ENCODE peak calls at places on chromosomes 16 and 17, in five cellular contexts. V is tibial nerve, R is left lung, G is lower lobe of right lung, E is heart left ventricle. Z is an unnamed sample. For H3K36me3, the result is how much of the 10 kb centered on the place peaks cover.

GRCh38 chr16:55543470-55543869 is 23.0 kb upstream of the CAPNS2 start:
- DNase-seq in R (no peak), E (no peak), V (no peak), G (no peak), Z (no peak)

GRCh38 chr17:14205992-14206461 is 30.6 kb downstream of the CDRT15 start:
- DNase-seq in V (no peak), E (peak), G (peak), R (peak), Z (peak)

GRCh38 chr16:56341656-56342397 is 83.5 kb downstream of the AMFR start:
- DNase-seq in G (no peak), R (no peak), E (no peak), V (no peak), Z (no peak)

GRCh38 chr16:81259916-81260315 is 21.4 kb downstream of the BCO1 start:
- DNase-seq in E (no peak), G (no peak), V (no peak), R (no peak), Z (no peak)

GRCh38 chr16:50833929-50834328 is 92.0 kb downstream of the CYLD start:
- DNase-seq in E (no peak), G (no peak), V (no peak), R (no peak), Z (no peak)

GRCh38 chr17:2723505-2723996 is 12.0 kb upstream of the CLUH start:
- DNase-seq in V (no peak), G (no peak), R (no peak), E (no peak), Z (no peak)

GRCh38 chr17:67151717-67152116 is 93.3 kb downstream of the HELZ start:
- DNase-seq in R (no peak), V (no peak), E (no peak), G (no peak), Z (no peak)

GRCh38 chr17:76408037-76408849 is 23.8 kb downstream of the SPHK1 start:
- DNase-seq in V (no peak), E (peak), G (peak), R (peak), Z (peak)

GRCh38 chr17:56096026-56096807 is 57.1 kb upstream of the ANKFN1 start:
- DNase-seq in G (no peak), R (no peak), V (no peak), E (no peak), Z (no peak)

GRCh38 chr17:30920282-30920681 is 1.5 kb upstream of the ADAP2 start:
- DNase-seq in G (no peak), E (peak), R (no peak), V (no peak), Z (no peak)

GRCh38 chr17:64599187-64599676 is 62.9 kb downstream of the SMURF2 start:
- DNase-seq in G (peak), R (no peak), E (no peak), V (no peak), Z (no peak)

GRCh38 chr16:74455213-74455612 is 33.9 kb upstream of the CLEC18B start:
- DNase-seq in R (no peak), V (no peak), E (no peak), G (no peak), Z (no peak)

GRCh38 chr17:64348666-64349065 is 42.0 kb downstream of the PECAM1 start:
- DNase-seq in R (no peak), G (no peak), V (no peak), E (no peak), Z (no peak)

GRCh38 chr16:57379579-57379978 is 7.3 kb downstream of the CX3CL1 start:
- DNase-seq in E (no peak), R (no peak), G (no peak), V (no peak), Z (no peak)

GRCh38 chr17:73498854-73499597 is 145.2 kb downstream of the SDK2 start:
- DNase-seq in G (no peak), R (no peak), V (no peak), E (peak), Z (no peak)

GRCh38 chr17:48554412-48555090 is 9.6 kb upstream of the HOXB2 start:
- DNase-seq in G (no peak), R (no peak), E (no peak), V (no peak), Z (no peak)

GRCh38 chr17:77512062-77512946 is 371.5 kb downstream of the SEC14L1 start:
- DNase-seq in R (no peak), E (no peak), G (no peak), V (no peak), Z (no peak)

GRCh38 chr17:9232591-9233270 is 211.4 kb downstream of the NTN1 start:
- DNase-seq in E (no peak), G (no peak), V (no peak), R (no peak), Z (no peak)

GRCh38 chr17:65085397-65085796 is 28.9 kb upstream of the GNA13 start:
- DNase-seq in R (no peak), E (no peak), V (no peak), G (no peak), Z (no peak)

GRCh38 chr17:35011671-35012216 is 31.4 kb downstream of the LIG3 start:
- DNase-seq in V (no peak), E (no peak), R (no peak), G (no peak), Z (no peak)

GRCh38 chr16:70696952-70697600 is 11.2 kb upstream of the MTSS2 start:
- DNase-seq in G (peak), R (peak), V (no peak), E (no peak), Z (no peak)

GRCh38 chr17:75371981-75372380 is 33.5 kb downstream of the GRB2 start:
- DNase-seq in E (no peak), R (no peak), G (no peak), V (no peak), Z (no peak)

GRCh38 chr16:87703835-87704375 is 61.9 kb downstream of the KLHDC4 start:
- DNase-seq in V (no peak), R (no peak), G (no peak), E (no peak), Z (no peak)

GRCh38 chr16:73390491-73390890 is 342.6 kb upstream of the ZFHX3 start:
- DNase-seq in E (no peak), G (no peak), R (no peak), V (no peak), Z (no peak)

GRCh38 chr16:57629516-57630401 is 1.3 kb downstream of the ADGRG1 start:
- DNase-seq in E (no peak), V (no peak), R (no peak), G (no peak), Z (no peak)

GRCh38 chr17:63973930-63974593 is 1.3 kb upstream of the SCN4A start:
- DNase-seq in V (no peak), R (no peak), E (no peak), G (no peak), Z (no peak)

GRCh38 chr17:64020068-64020766 is at the start of gene ICAM2:
- DNase-seq in E (peak), V (no peak), G (peak), R (peak), Z (peak)

GRCh38 chr17:28712037-28712704 is 483 bp upstream of the PROCA1 start:
- DNase-seq in G (peak), V (peak), E (peak), R (peak), Z (no peak)

GRCh38 chr17:1019451-1019850 is 22.5 kb downstream of the TIMM22 start:
- DNase-seq in E (peak), V (no peak), G (no peak), R (no peak), Z (no peak)

GRCh38 chr16:22252317-22252716 is 44.9 kb upstream of the POLR3E start:
- DNase-seq in R (no peak), E (no peak), G (no peak), V (no peak), Z (no peak)
- H3K36me3 ChIP-seq in R (under half), E (half or more), G (half or more), V (under half), Z (under half)

DNA sequence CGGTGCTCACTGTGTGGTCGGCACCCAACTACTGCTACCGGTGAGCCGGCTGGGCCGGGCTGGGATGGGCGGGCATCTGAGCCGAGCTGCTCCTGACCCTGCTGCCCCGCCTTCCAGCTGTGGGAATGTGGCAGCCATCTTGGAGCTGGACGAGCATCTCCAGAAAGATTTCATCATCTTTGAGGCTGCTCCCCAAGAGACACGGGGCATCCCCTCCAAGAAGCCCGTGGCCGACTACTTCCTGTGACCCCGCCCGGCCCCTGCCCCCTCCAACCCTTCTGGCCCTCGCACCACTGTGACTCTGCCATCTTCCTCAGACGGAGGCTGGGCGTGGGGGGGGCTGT is 6.9 kb downstream of the TBX6 start:
- DNase-seq in G (no peak), R (no peak), V (peak), E (peak), Z (no peak)
- H3K27ac ChIP-seq in G (no peak), R (no peak), V (no peak), E (peak), Z (no peak)

DNA sequence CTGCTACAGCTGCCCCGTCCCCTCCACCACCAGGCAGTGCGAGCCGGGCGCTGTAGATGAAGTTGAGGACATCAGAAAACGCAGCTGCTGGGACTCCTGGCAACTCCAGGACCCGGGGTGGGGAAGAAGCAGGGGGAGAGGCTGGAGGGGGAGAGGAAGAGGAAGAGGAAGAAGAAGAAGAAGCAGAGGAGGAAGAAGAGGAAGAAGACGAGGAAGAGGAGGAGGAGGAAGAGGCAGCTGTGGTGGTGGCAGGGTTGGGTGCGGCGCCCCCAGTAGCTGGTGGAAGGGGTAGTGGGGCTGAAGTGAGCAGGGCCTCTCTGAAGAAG is 13.2 kb downstream of the ZBTB4 start:
- DNase-seq in E (no peak), R (no peak), V (no peak), G (no peak), Z (no peak)
- H3K36me3 ChIP-seq in E (under half), R (under half), V (under half), G (half or more), Z (under half)

DNA sequence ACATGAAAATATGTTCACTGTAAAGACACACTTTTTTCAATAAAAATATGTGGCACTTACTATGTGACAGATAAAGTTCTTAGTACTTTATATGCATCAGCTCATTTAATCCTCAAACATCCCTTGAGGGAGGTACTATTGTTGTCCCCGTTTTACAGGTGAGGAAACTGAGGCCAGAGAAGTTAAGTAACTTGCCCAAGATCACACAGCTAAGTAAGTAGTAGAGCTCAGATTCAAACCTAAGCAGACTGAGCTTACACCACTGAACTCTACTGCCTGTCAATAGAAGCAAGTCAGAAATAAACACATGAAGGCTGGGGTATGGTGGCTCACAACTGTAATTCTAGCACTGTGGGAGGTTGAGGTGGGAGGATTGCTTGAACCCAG is 13.9 kb downstream of the CDH3 start:
- DNase-seq in E (no peak), R (no peak), V (no peak), G (no peak), Z (no peak)
- H3K27ac ChIP-seq in E (no peak), R (no peak), V (no peak), G (no peak), Z (no peak)

GRCh38 chr17:43015579-43015978 is 6.6 kb downstream of the VAT1 start:
- DNase-seq in R (no peak), G (peak), E (peak), V (no peak), Z (peak)

GRCh38 chr17:43014946-43015519 is 7.2 kb downstream of the VAT1 start:
- DNase-seq in G (no peak), E (no peak), V (no peak), R (no peak), Z (no peak)

GRCh38 chr17:43018008-43018853 is 4.0 kb downstream of the VAT1 start:
- DNase-seq in G (no peak), E (no peak), R (no peak), V (no peak), Z (peak)

GRCh38 chr17:43014020-43014615 is 7.5 kb downstream of the IFI35 start:
- DNase-seq in G (no peak), V (no peak), R (no peak), E (no peak), Z (no peak)

DNA sequence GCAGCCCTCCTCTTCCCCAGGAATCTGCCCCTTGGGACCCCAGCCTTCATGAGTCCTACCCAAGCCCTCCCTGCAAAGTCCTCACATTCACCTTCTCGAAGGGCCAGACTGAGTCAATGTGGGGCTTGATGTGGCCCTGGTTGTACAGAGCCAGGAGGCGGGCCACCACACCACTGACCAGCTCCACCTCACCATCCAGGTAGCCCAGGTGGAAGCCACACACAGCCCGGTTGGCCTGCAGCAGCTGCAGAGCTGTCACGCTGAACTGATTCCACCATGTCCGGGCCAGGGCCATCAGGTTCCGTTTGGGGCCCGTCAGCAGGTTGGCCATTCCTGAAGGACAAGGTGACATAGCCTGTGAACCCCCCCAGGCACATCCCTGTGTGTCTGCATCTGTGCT is 6.0 kb downstream of the VAT1 start:
- DNase-seq in G (no peak), V (no peak), E (no peak), R (no peak), Z (no peak)
- H3K36me3 ChIP-seq in G (half or more), V (under half), E (half or more), R (under half), Z (under half)

DNA sequence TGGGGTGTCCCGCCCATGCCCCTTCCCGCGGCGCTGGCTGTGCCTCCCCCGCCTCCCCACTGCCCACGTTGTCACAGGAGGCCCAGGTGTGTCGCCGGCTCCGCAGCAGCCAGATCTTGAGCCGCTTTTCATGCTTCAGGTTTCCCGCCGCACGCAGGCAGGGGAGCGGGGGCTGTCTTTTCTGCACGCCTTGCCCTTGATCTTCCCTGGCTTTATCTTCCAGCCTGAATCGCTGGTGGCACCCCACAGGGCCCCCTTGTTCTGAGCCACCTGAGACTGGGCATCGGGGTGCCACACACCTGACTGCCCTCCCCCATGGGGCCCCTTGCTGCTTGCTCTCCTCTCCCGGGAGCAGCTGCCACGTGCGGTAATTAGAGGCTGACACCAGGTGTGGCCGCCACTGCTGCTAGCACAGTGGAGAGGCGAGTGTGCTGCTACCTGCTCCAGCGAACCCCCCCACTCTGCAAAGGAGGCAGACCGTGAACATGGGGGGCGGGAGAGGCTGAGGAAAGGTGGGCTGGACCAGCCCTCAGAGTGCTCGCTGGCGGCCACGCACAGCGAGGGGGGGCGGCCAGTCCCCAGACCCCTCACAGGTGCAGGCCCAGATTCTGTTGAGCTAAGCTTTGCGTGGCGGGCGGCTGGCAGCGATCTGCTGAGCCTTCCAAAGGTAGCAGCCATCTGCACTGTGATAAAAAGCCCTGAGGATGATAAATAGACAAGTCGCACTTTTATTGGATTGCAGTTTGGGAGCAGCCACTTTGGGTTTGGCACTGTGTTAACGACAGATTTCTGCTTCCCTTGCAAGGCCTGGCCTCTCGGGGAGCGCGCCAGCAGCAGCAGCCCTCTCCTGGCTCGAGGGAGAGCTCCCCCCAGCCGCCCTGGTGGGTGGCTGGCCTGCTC is 168.0 kb upstream of the GSE1 start:
- DNase-seq in V (no peak), E (no peak), G (no peak), R (no peak), Z (no peak)
- H3K27ac ChIP-seq in V (no peak), E (no peak), G (no peak), R (no peak), Z (no peak)

GRCh38 chr17:59650642-59651041 is 30.9 kb downstream of the CLTC start:
- DNase-seq in E (no peak), G (no peak), V (no peak), R (no peak), Z (no peak)

GRCh38 chr17:59651346-59651745 is 31.7 kb downstream of the CLTC start:
- DNase-seq in V (no peak), E (no peak), R (no peak), G (no peak), Z (no peak)

GRCh38 chr17:59647288-59647687 is 27.6 kb downstream of the CLTC start:
- DNase-seq in V (no peak), R (no peak), E (no peak), G (no peak), Z (no peak)

GRCh38 chr17:59652119-59652518 is 32.4 kb downstream of the CLTC start:
- DNase-seq in V (no peak), G (no peak), E (no peak), R (no peak), Z (no peak)

GRCh38 chr17:59649886-59650285 is 30.2 kb downstream of the CLTC start:
- DNase-seq in R (no peak), E (no peak), G (no peak), V (no peak), Z (no peak)
- H3K36me3 ChIP-seq in R (under half), E (half or more), G (half or more), V (under half), Z (under half)

GRCh38 chr17:80676096-80676466 is 131.4 kb downstream of the RPTOR start:
- DNase-seq in E (no peak), V (no peak), R (no peak), G (no peak), Z (no peak)
- H3K27ac ChIP-seq in E (no peak), V (no peak), R (no peak), G (peak), Z (no peak)